ENCODE peak calls at places on chromosomes 11 and 22, in ten cellular contexts. M is fibroblast of lung, B is keratinocyte, P is OCI-LY7, F is dorsolateral prefrontal cortex, Y is cardiac muscle cell, I is body of pancreas, T is psoas muscle, X is A549, H is tibial artery. V is an unnamed sample.

GRCh38 chr11:106990322-106990721 is 28.0 kb downstream of the GUCY1A2 start:
- DNase-seq in M (no peak), B (no peak), P (no peak), F (peak), Y (no peak), I (no peak), T (no peak), X (no peak), H (no peak), V (no peak)

GRCh38 chr11:59223611-59224010 is 10.9 kb upstream of the MPEG1 start:
- DNase-seq in M (no peak), B (no peak), P (no peak), F (no peak), Y (no peak), I (no peak), T (no peak), X (no peak), H (no peak), V (no peak)

GRCh38 chr22:29205598-29206371 is at the start of gene EMID1:
- DNase-seq in M (no peak), B (no peak), P (no peak), F (no peak), Y (peak), I (peak), T (peak), X (no peak), H (no peak), V (no peak)

GRCh38 chr11:65043881-65044501 is 3.0 kb downstream of the SAC3D1 start:
- DNase-seq in M (peak), B (no peak), P (no peak), F (no peak), Y (no peak), I (no peak), T (peak), X (no peak), H (peak), V (no peak)

GRCh38 chr11:64850979-64851567 is 6.6 kb upstream of the CDC42BPG start:
- DNase-seq in M (peak), B (no peak), P (peak), F (no peak), Y (no peak), I (no peak), T (no peak), X (no peak), H (no peak), V (no peak)

GRCh38 chr11:96082002-96082899 is 158.3 kb upstream of the MTMR2 start:
- DNase-seq in M (no peak), B (no peak), P (no peak), F (no peak), Y (no peak), I (no peak), T (no peak), X (no peak), H (no peak), V (no peak)

GRCh38 chr11:67458266-67458665 is 3.1 kb downstream of the CABP4 start:
- DNase-seq in M (no peak), B (no peak), P (no peak), F (no peak), Y (no peak), I (no peak), T (no peak), X (no peak), H (peak), V (no peak)

GRCh38 chr11:119651802-119652584 is 77.0 kb downstream of the NECTIN1 start:
- DNase-seq in M (no peak), B (no peak), P (no peak), F (no peak), Y (peak), I (peak), T (no peak), X (no peak), H (no peak), V (no peak)

GRCh38 chr11:1151366-1152315 is 6.1 kb upstream of the MUC5AC start:
- DNase-seq in M (no peak), B (no peak), P (no peak), F (no peak), Y (no peak), I (no peak), T (peak), X (no peak), H (peak), V (no peak)

GRCh38 chr11:79055866-79056632 is 384.8 kb downstream of the TENM4 start:
- DNase-seq in M (peak), B (no peak), P (no peak), F (no peak), Y (no peak), I (no peak), T (peak), X (no peak), H (no peak), V (no peak)

GRCh38 chr11:79049627-79050238 is 391.1 kb downstream of the TENM4 start:
- DNase-seq in M (no peak), B (no peak), P (no peak), F (no peak), Y (no peak), I (no peak), T (no peak), X (no peak), H (no peak), V (no peak)

GRCh38 chr11:79054636-79055035 is 386.2 kb downstream of the TENM4 start:
- DNase-seq in M (peak), B (no peak), P (no peak), F (no peak), Y (no peak), I (no peak), T (no peak), X (no peak), H (no peak), V (no peak)

GRCh38 chr11:79050784-79051183 is 390.0 kb downstream of the TENM4 start:
- DNase-seq in M (peak), B (no peak), P (no peak), F (no peak), Y (no peak), I (no peak), T (no peak), X (no peak), H (no peak), V (no peak)

DNA sequence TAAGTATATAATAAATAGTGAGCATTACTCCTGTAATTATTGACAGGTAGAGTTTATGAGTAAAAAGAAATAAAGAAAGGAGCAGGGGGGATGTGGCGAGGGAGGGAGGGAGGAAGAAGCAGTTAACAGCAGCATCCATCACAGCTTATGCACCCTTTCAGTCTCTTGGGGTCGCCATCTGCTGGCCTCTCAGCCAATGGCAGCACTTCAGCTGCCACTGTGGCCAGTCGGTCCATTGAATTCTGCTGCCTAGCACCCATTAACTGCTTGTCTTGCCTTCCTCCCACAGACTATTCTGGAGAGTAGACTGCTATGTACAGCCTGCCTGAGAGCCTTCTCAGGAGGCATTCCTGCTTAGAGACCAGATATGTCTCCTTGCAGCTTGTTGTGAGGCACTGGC is 388.3 kb downstream of the TENM4 start:
- DNase-seq in M (peak), B (no peak), P (no peak), F (no peak), Y (peak), I (no peak), T (no peak), X (no peak), H (no peak), V (no peak)
- TF ChIP-seq CTCF in M (no peak), B (no peak), P (no peak), F (peak), Y (no peak), I (no peak), T (no peak), X (no peak), H (no peak), V (no peak)

DNA sequence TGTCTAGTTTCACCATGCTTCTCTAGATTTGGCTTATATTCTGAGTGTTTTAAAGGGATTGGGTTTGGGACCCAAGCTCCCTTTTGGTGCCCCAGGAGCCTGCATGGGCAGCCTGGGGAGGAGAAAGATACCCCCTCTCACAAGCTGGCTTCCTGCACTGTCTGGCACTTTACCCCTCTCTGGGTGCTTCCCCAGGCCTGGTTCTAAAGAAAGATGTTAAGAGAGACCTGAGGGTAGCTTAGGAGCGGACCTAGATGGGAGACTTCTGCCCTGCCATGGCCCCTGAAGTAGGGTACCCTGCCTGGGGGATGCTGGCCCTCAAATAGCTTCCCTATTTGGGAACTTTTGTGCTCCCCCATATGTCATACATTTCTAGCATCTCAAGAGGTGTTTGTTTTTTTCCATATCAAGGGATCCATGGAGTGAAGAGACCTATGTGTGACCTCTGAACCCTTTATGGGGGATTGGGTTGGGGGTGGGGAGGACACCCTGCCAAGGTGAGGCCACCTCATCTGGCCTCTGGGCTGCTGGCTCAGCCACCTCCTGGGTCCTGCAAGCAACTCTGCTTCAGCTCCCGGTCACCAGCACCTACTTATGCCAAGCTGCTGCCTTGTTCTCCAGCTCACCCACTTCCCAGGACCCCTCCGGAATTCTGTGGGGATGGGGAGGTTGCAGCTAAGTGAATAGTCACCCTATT is 50.2 kb downstream of the TSPAN18 start:
- DNase-seq in M (no peak), B (no peak), P (no peak), F (no peak), Y (no peak), I (no peak), T (no peak), X (no peak), H (no peak), V (no peak)
- H3K27ac ChIP-seq in M (no peak), B (no peak), P (no peak), F (no peak), Y (no peak), I (no peak), T (no peak), X (no peak), H (no peak), V (no peak)

GRCh38 chr22:19772673-19773469 is 12.3 kb downstream of the TBX1 start:
- DNase-seq in M (no peak), B (no peak), P (peak), F (no peak), Y (no peak), I (no peak), T (peak), X (no peak), H (no peak), V (no peak)
- TF ChIP-seq CTCF in M (no peak), B (no peak), P (peak), F (no peak), Y (no peak), I (no peak), T (no peak), X (no peak), H (no peak), V (no peak)

GRCh38 chr22:39444937-39445465 is 11.8 kb upstream of the MGAT3 start:
- DNase-seq in M (no peak), B (no peak), P (no peak), F (no peak), Y (no peak), I (no peak), T (no peak), X (no peak), H (no peak), V (no peak)
- H3K27ac ChIP-seq in M (no peak), B (no peak), P (peak), F (no peak), Y (peak), I (no peak), T (no peak), X (no peak), H (no peak), V (no peak)